ENCODE peak calls at places on chromosomes 3 and 15, in seven cellular contexts. One of them, this sample, is unnamed.

GRCh38 chr15:92582206-92582605 is 73.4 kb downstream of the FAM174B start:
- DNase-seq in HCT116: no peak
- DNase-seq in prostate gland: no peak
- DNase-seq in GM23338: no peak
- DNase-seq in endothelial cell of umbilical vein: no peak
- DNase-seq in suprapubic skin: no peak
- DNase-seq in HepG2: no peak
- DNase-seq in this sample: no peak

GRCh38 chr3:195931582-195932273 is 23.4 kb upstream of the TNK2 start:
- DNase-seq in HCT116: no peak
- DNase-seq in prostate gland: no peak
- DNase-seq in GM23338: no peak
- DNase-seq in endothelial cell of umbilical vein: no peak
- DNase-seq in suprapubic skin: no peak
- DNase-seq in HepG2: peak; percentile 20
- DNase-seq in this sample: no peak

GRCh38 chr3:128380295-128380694 is 86.4 kb downstream of the DNAJB8 start:
- DNase-seq in HCT116: no peak
- DNase-seq in prostate gland: no peak
- DNase-seq in GM23338: no peak
- DNase-seq in endothelial cell of umbilical vein: no peak
- DNase-seq in suprapubic skin: no peak
- DNase-seq in HepG2: no peak
- DNase-seq in this sample: no peak

GRCh38 chr3:43378066-43378935 is 92.0 kb downstream of the SNRK start:
- DNase-seq in HCT116: peak; percentile 39
- DNase-seq in prostate gland: no peak
- DNase-seq in GM23338: peak; percentile 85
- DNase-seq in endothelial cell of umbilical vein: no peak
- DNase-seq in suprapubic skin: peak; percentile 55
- DNase-seq in HepG2: peak; percentile 31
- DNase-seq in this sample: peak; percentile 82

GRCh38 chr3:50428007-50428633 is 68.8 kb upstream of the TMEM115 start:
- DNase-seq in HCT116: no peak
- DNase-seq in prostate gland: no peak
- DNase-seq in GM23338: no peak
- DNase-seq in endothelial cell of umbilical vein: no peak
- DNase-seq in suprapubic skin: no peak
- DNase-seq in HepG2: no peak
- DNase-seq in this sample: no peak

GRCh38 chr3:188553569-188553968 is 399.6 kb downstream of the LPP start:
- DNase-seq in HCT116: no peak
- DNase-seq in prostate gland: no peak
- DNase-seq in GM23338: no peak
- DNase-seq in endothelial cell of umbilical vein: no peak
- DNase-seq in suprapubic skin: no peak
- DNase-seq in HepG2: no peak
- DNase-seq in this sample: no peak

GRCh38 chr3:28901029-28901428 is 379.8 kb upstream of the RBMS3 start:
- DNase-seq in HCT116: no peak
- DNase-seq in prostate gland: peak; percentile 50
- DNase-seq in GM23338: no peak
- DNase-seq in endothelial cell of umbilical vein: no peak
- DNase-seq in suprapubic skin: no peak
- DNase-seq in HepG2: no peak
- DNase-seq in this sample: no peak

GRCh38 chr3:133466531-133467386 is 66.9 kb downstream of the BFSP2 start:
- DNase-seq in HCT116: no peak
- DNase-seq in prostate gland: no peak
- DNase-seq in GM23338: no peak
- DNase-seq in endothelial cell of umbilical vein: no peak
- DNase-seq in suprapubic skin: no peak
- DNase-seq in HepG2: no peak
- DNase-seq in this sample: no peak

GRCh38 chr3:52890735-52891134 is 6.6 kb downstream of the STIMATE start:
- DNase-seq in HCT116: no peak
- DNase-seq in prostate gland: no peak
- DNase-seq in GM23338: no peak
- DNase-seq in endothelial cell of umbilical vein: no peak
- DNase-seq in suprapubic skin: no peak
- DNase-seq in HepG2: no peak
- DNase-seq in this sample: no peak

GRCh38 chr3:52892290-52892624 is 5.1 kb downstream of the STIMATE start:
- DNase-seq in HCT116: no peak
- DNase-seq in prostate gland: no peak
- DNase-seq in GM23338: peak; percentile 33
- DNase-seq in endothelial cell of umbilical vein: no peak
- DNase-seq in suprapubic skin: no peak
- DNase-seq in HepG2: no peak
- DNase-seq in this sample: no peak

GRCh38 chr3:52892625-52893311 is 4.6 kb downstream of the STIMATE start:
- DNase-seq in HCT116: no peak
- DNase-seq in prostate gland: no peak
- DNase-seq in GM23338: no peak
- DNase-seq in endothelial cell of umbilical vein: no peak
- DNase-seq in suprapubic skin: no peak
- DNase-seq in HepG2: no peak
- DNase-seq in this sample: no peak

GRCh38 chr3:52891164-52891563 is 6.2 kb downstream of the STIMATE start:
- DNase-seq in HCT116: no peak
- DNase-seq in prostate gland: no peak
- DNase-seq in GM23338: no peak
- DNase-seq in endothelial cell of umbilical vein: no peak
- DNase-seq in suprapubic skin: no peak
- DNase-seq in HepG2: no peak
- DNase-seq in this sample: no peak

DNA sequence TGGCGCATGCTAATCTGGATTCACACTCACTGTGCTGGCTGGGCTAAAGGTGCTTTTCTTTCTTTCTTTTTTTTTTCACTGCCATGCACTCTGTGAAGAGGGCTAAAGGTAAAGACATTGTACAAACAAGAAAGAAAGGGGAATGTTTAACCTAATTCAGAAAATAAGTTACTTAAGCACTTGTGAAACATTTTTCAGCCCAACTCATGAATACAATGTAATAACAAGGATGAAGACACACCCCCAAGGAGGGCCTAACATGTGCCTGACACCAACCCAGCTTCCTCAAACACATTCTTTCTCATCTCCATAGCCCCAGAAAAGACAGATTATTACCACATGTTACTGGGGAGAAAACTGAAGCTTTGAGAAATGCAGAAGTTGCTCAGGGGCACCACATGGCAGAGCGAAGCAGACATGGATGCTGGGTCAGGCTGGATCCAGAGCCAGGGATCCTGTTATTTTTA is 5.7 kb downstream of the STIMATE start:
- DNase-seq in HCT116: no peak
- DNase-seq in prostate gland: no peak
- DNase-seq in GM23338: no peak
- DNase-seq in endothelial cell of umbilical vein: no peak
- DNase-seq in suprapubic skin: no peak
- DNase-seq in HepG2: peak; percentile 66
- DNase-seq in this sample: no peak
- TF ChIP-seq POLR2AphosphoS5 in HCT116: no peak
- TF ChIP-seq POLR2AphosphoS5 in prostate gland: no peak
- TF ChIP-seq POLR2AphosphoS5 in GM23338: no peak
- TF ChIP-seq POLR2AphosphoS5 in endothelial cell of umbilical vein: no peak
- TF ChIP-seq POLR2AphosphoS5 in suprapubic skin: no peak
- TF ChIP-seq POLR2AphosphoS5 in HepG2: no peak
- TF ChIP-seq POLR2AphosphoS5 in this sample: no peak

GRCh38 chr15:98682992-98683701 is 34.8 kb downstream of the IGF1R start:
- DNase-seq in HCT116: no peak
- DNase-seq in prostate gland: peak; percentile 40
- DNase-seq in GM23338: no peak
- DNase-seq in endothelial cell of umbilical vein: no peak
- DNase-seq in suprapubic skin: no peak
- DNase-seq in HepG2: no peak
- DNase-seq in this sample: no peak
- TF ChIP-seq POLR2AphosphoS5 in HCT116: no peak
- TF ChIP-seq POLR2AphosphoS5 in prostate gland: peak; percentile 63
- TF ChIP-seq POLR2AphosphoS5 in GM23338: no peak
- TF ChIP-seq POLR2AphosphoS5 in endothelial cell of umbilical vein: no peak
- TF ChIP-seq POLR2AphosphoS5 in suprapubic skin: no peak
- TF ChIP-seq POLR2AphosphoS5 in HepG2: no peak
- TF ChIP-seq POLR2AphosphoS5 in this sample: no peak

DNA sequence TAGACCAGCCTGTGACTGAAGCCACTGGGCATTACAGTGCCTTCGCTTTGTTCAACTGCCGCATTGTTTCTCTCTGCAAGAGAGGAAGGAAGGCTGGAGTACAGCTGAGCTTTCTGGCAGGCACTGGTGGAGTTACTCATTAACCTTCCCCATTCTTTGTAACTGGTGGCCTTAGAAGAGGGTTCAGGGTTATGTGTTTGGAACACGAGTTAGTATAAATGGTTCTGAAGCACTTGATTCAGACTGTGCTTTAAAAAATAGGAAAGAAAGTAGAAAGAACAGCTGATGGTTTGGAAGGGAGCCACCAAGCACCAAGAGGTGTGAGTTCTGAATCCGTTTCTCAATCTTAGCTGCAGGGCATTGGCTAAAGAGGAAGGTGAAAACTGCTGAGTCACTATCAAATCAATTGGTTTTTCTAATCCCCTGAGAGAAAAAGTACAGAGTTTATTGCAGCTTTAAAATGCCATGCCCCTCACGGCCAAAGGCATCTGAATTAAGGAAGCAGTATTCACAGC is 3.7 kb downstream of the HGD start:
- DNase-seq in HCT116: no peak
- DNase-seq in prostate gland: peak; percentile 55
- DNase-seq in GM23338: peak; percentile 51
- DNase-seq in endothelial cell of umbilical vein: peak; percentile 95
- DNase-seq in suprapubic skin: no peak
- DNase-seq in HepG2: peak; percentile 96
- DNase-seq in this sample: no peak
- TF ChIP-seq POLR2AphosphoS5 in HCT116: no peak
- TF ChIP-seq POLR2AphosphoS5 in prostate gland: peak; percentile 57
- TF ChIP-seq POLR2AphosphoS5 in GM23338: peak; percentile 26
- TF ChIP-seq POLR2AphosphoS5 in endothelial cell of umbilical vein: peak; percentile 61
- TF ChIP-seq POLR2AphosphoS5 in suprapubic skin: no peak
- TF ChIP-seq POLR2AphosphoS5 in HepG2: peak; percentile 41
- TF ChIP-seq POLR2AphosphoS5 in this sample: no peak

DNA sequence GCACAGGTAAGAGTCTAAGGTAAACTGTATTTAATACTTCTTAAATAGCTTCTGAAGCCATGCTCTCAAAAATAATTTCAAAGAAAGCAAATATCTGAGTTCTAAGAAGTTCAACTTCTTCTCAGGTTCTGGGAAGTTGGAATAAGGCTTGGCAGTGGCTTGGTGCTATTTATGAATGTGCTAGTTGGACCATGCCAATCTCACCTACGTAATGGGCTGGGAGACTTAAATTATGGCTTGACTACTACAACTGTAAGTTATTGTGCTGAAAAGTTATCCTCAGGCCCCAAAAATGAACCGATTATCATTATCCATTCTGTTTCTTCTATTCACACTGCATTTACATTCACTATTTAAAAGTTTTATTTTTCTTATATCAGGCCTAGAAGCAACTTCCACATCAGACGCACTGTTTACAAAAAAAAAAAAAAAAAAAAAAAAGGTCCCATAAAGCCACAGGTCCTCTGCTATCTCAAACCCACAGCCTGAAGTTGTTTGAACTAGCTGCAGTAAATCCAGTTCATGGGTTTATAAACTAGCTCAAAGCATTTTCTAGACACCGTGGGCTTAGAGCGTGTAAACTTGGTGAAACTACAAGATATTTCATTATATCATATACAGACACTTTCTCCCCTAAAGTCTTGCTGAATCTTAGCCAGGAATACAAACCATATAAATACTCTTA is 3.4 kb downstream of the LRIG1 start:
- DNase-seq in HCT116: no peak
- DNase-seq in prostate gland: peak; percentile 53
- DNase-seq in GM23338: no peak
- DNase-seq in endothelial cell of umbilical vein: no peak
- DNase-seq in suprapubic skin: no peak
- DNase-seq in HepG2: no peak
- DNase-seq in this sample: no peak
- TF ChIP-seq POLR2AphosphoS5 in HCT116: no peak
- TF ChIP-seq POLR2AphosphoS5 in prostate gland: peak; percentile 13
- TF ChIP-seq POLR2AphosphoS5 in GM23338: no peak
- TF ChIP-seq POLR2AphosphoS5 in endothelial cell of umbilical vein: no peak
- TF ChIP-seq POLR2AphosphoS5 in suprapubic skin: no peak
- TF ChIP-seq POLR2AphosphoS5 in HepG2: no peak
- TF ChIP-seq POLR2AphosphoS5 in this sample: no peak

GRCh38 chr3:157953565-157953964 is 152.7 kb downstream of the SHOX2 start:
- DNase-seq in HCT116: no peak
- DNase-seq in prostate gland: no peak
- DNase-seq in GM23338: no peak
- DNase-seq in endothelial cell of umbilical vein: no peak
- DNase-seq in suprapubic skin: no peak
- DNase-seq in HepG2: no peak
- DNase-seq in this sample: no peak
- TF ChIP-seq POLR2AphosphoS5 in HCT116: no peak
- TF ChIP-seq POLR2AphosphoS5 in prostate gland: no peak
- TF ChIP-seq POLR2AphosphoS5 in GM23338: no peak
- TF ChIP-seq POLR2AphosphoS5 in endothelial cell of umbilical vein: no peak
- TF ChIP-seq POLR2AphosphoS5 in suprapubic skin: no peak
- TF ChIP-seq POLR2AphosphoS5 in HepG2: no peak
- TF ChIP-seq POLR2AphosphoS5 in this sample: no peak

DNA sequence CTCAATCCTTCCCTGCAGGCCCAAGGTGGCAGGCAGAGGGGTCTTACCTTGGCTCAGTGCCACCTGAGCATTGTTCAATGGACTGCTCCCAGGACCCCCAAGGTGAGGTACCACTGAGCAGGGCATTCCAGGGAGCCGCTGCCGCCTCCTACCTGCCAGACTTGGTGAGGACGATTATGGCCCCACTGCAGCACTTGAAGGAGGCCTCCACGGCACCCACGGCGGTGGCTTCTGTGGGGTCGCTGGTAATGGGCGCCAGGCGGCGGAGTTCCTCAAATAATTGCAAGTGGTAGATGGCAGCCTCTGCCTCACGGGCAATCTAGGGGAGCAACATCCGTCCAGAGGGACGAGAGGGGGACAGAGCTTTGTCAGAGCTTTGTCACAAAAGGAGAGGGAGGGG is 4.7 kb upstream of the GRAMD2A start:
- DNase-seq in HCT116: no peak
- DNase-seq in prostate gland: no peak
- DNase-seq in GM23338: no peak
- DNase-seq in endothelial cell of umbilical vein: no peak
- DNase-seq in suprapubic skin: no peak
- DNase-seq in HepG2: no peak
- DNase-seq in this sample: no peak
- TF ChIP-seq POLR2AphosphoS5 in HCT116: no peak
- TF ChIP-seq POLR2AphosphoS5 in prostate gland: no peak
- TF ChIP-seq POLR2AphosphoS5 in GM23338: no peak
- TF ChIP-seq POLR2AphosphoS5 in endothelial cell of umbilical vein: no peak
- TF ChIP-seq POLR2AphosphoS5 in suprapubic skin: no peak
- TF ChIP-seq POLR2AphosphoS5 in HepG2: peak; percentile 14
- TF ChIP-seq POLR2AphosphoS5 in this sample: no peak

GRCh38 chr15:60804986-60805949 is 326.3 kb upstream of the ICE2 start:
- DNase-seq in HCT116: no peak
- DNase-seq in prostate gland: no peak
- DNase-seq in GM23338: peak; percentile 92
- DNase-seq in endothelial cell of umbilical vein: peak; percentile 56
- DNase-seq in suprapubic skin: peak; percentile 81
- DNase-seq in HepG2: no peak
- DNase-seq in this sample: no peak
- TF ChIP-seq POLR2AphosphoS5 in HCT116: no peak
- TF ChIP-seq POLR2AphosphoS5 in prostate gland: no peak
- TF ChIP-seq POLR2AphosphoS5 in GM23338: peak; percentile 32
- TF ChIP-seq POLR2AphosphoS5 in endothelial cell of umbilical vein: no peak
- TF ChIP-seq POLR2AphosphoS5 in suprapubic skin: no peak
- TF ChIP-seq POLR2AphosphoS5 in HepG2: no peak
- TF ChIP-seq POLR2AphosphoS5 in this sample: no peak